ENCODE peak calls at places on chromosomes 3 and 15, in eight cellular contexts. F is testis, C is HAP-1, E is GM23338, I is thoracic aorta, M is mesendoderm, Q is DND-41, W is lower lobe of right lung. B is an unnamed sample. For H3K4me1, the result is how much of the 10 kb centered on the place peaks cover.

GRCh38 chr15:50764331-50765201 is 940 bp downstream of the SPPL2A start:
- DNase-seq in F (no peak), C (peak), E (no peak), I (no peak), M (no peak), Q (no peak), W (no peak), B (peak)

GRCh38 chr3:147377412-147378185 is 28.7 kb downstream of the ZIC4 start:
- DNase-seq in F (no peak), C (no peak), E (peak), I (no peak), M (peak), Q (no peak), W (no peak), B (no peak)

GRCh38 chr15:73888224-73889041 is 15.1 kb downstream of the TBC1D21 start:
- DNase-seq in F (peak), C (no peak), E (no peak), I (no peak), M (no peak), Q (no peak), W (no peak), B (no peak)

GRCh38 chr3:129448187-129448895 is 8.3 kb downstream of the IFT122 start:
- DNase-seq in F (no peak), C (no peak), E (peak), I (no peak), M (peak), Q (no peak), W (no peak), B (no peak)

GRCh38 chr3:156812521-156813335 is 13.4 kb upstream of the LEKR1 start:
- DNase-seq in F (no peak), C (no peak), E (no peak), I (no peak), M (peak), Q (no peak), W (no peak), B (no peak)

GRCh38 chr3:126955004-126955790 is 27.7 kb upstream of the PLXNA1 start:
- DNase-seq in F (no peak), C (no peak), E (no peak), I (no peak), M (no peak), Q (no peak), W (no peak), B (no peak)

GRCh38 chr15:55770808-55771207 is 27.9 kb upstream of the PRTG start:
- DNase-seq in F (no peak), C (no peak), E (no peak), I (no peak), M (no peak), Q (no peak), W (no peak), B (no peak)

GRCh38 chr3:4474683-4475490 is 7.8 kb upstream of the SUMF1 start:
- DNase-seq in F (peak), C (no peak), E (peak), I (peak), M (no peak), Q (no peak), W (peak), B (no peak)

GRCh38 chr3:88149146-88149515 is 628 bp upstream of the C3orf38 start:
- DNase-seq in F (no peak), C (peak), E (peak), I (no peak), M (peak), Q (no peak), W (no peak), B (no peak)

GRCh38 chr3:194888916-194889315 is 203.2 kb downstream of the FAM43A start:
- DNase-seq in F (no peak), C (no peak), E (no peak), I (no peak), M (no peak), Q (no peak), W (no peak), B (no peak)

GRCh38 chr3:72487078-72487765 is 361.0 kb downstream of the SHQ1 start:
- DNase-seq in F (peak), C (no peak), E (peak), I (peak), M (peak), Q (no peak), W (peak), B (no peak)

GRCh38 chr3:36695769-36696137 is 68.6 kb downstream of the DCLK3 start:
- DNase-seq in F (no peak), C (no peak), E (no peak), I (no peak), M (no peak), Q (no peak), W (no peak), B (no peak)

GRCh38 chr3:51680196-51680595 is 9.1 kb downstream of the TEX264 start:
- DNase-seq in F (no peak), C (no peak), E (no peak), I (no peak), M (no peak), Q (no peak), W (peak), B (no peak)

GRCh38 chr3:113034011-113034410 is 43.2 kb downstream of the GTPBP8 start:
- DNase-seq in F (no peak), C (no peak), E (no peak), I (no peak), M (no peak), Q (no peak), W (no peak), B (no peak)

GRCh38 chr3:4908769-4909156 is 70.5 kb upstream of the BHLHE40 start:
- DNase-seq in F (no peak), C (no peak), E (no peak), I (no peak), M (no peak), Q (no peak), W (no peak), B (peak)

GRCh38 chr3:187955076-187955952 is 198.6 kb upstream of the LPP start:
- DNase-seq in F (no peak), C (no peak), E (no peak), I (no peak), M (no peak), Q (no peak), W (no peak), B (no peak)

GRCh38 chr3:192133271-192133670 is 594.1 kb downstream of the FGF12 start:
- DNase-seq in F (no peak), C (no peak), E (no peak), I (no peak), M (no peak), Q (no peak), W (no peak), B (no peak)

GRCh38 chr3:36904641-36905040 is 40.2 kb downstream of the TRANK1 start:
- DNase-seq in F (peak), C (no peak), E (peak), I (no peak), M (peak), Q (no peak), W (no peak), B (no peak)

GRCh38 chr3:129226374-129226773 is 23.0 kb upstream of the COPG1 start:
- DNase-seq in F (peak), C (no peak), E (no peak), I (peak), M (no peak), Q (no peak), W (peak), B (no peak)

GRCh38 chr15:54082836-54083492 is 104.7 kb downstream of the UNC13C start:
- DNase-seq in F (peak), C (peak), E (peak), I (no peak), M (peak), Q (peak), W (no peak), B (no peak)

GRCh38 chr3:1374471-1374870 is 281.6 kb downstream of the CNTN6 start:
- DNase-seq in F (no peak), C (peak), E (no peak), I (no peak), M (no peak), Q (no peak), W (no peak), B (no peak)

GRCh38 chr3:177478170-177478859 is 281.0 kb upstream of the TBL1XR1 start:
- DNase-seq in F (peak), C (no peak), E (no peak), I (peak), M (no peak), Q (no peak), W (no peak), B (no peak)

GRCh38 chr15:41999290-42000285 is 21.3 kb downstream of the PLA2G4E start:
- DNase-seq in F (no peak), C (no peak), E (no peak), I (no peak), M (no peak), Q (no peak), W (no peak), B (no peak)

GRCh38 chr3:10790713-10791112 is 25.3 kb upstream of the SLC6A11 start:
- DNase-seq in F (no peak), C (no peak), E (no peak), I (no peak), M (no peak), Q (no peak), W (no peak), B (no peak)

GRCh38 chr3:62084558-62084957 is 288.8 kb downstream of the FEZF2 start:
- DNase-seq in F (no peak), C (no peak), E (no peak), I (no peak), M (peak), Q (no peak), W (no peak), B (no peak)

GRCh38 chr3:76656531-76657070 is 383.3 kb upstream of the ROBO2 start:
- DNase-seq in F (no peak), C (peak), E (no peak), I (no peak), M (peak), Q (no peak), W (no peak), B (no peak)

GRCh38 chr3:76657909-76658308 is 382.0 kb upstream of the ROBO2 start:
- DNase-seq in F (no peak), C (no peak), E (no peak), I (no peak), M (no peak), Q (no peak), W (no peak), B (no peak)

GRCh38 chr3:76664816-76665215 is 375.1 kb upstream of the ROBO2 start:
- DNase-seq in F (no peak), C (no peak), E (no peak), I (no peak), M (no peak), Q (no peak), W (no peak), B (no peak)

GRCh38 chr3:76661527-76662250 is 378.2 kb upstream of the ROBO2 start:
- DNase-seq in F (no peak), C (peak), E (peak), I (no peak), M (peak), Q (no peak), W (no peak), B (no peak)
- H3K4me1 ChIP-seq in F (under half), C (under half), E (under half), I (under half), M (under half), Q (under half), W (under half), B (under half)

GRCh38 chr3:175212896-175213295 is 353.8 kb downstream of the NAALADL2 start:
- DNase-seq in F (no peak), C (no peak), E (no peak), I (no peak), M (no peak), Q (no peak), W (no peak), B (no peak)

GRCh38 chr3:175208316-175208715 is 349.2 kb downstream of the NAALADL2 start:
- DNase-seq in F (no peak), C (no peak), E (no peak), I (no peak), M (peak), Q (no peak), W (no peak), B (no peak)

GRCh38 chr3:175207361-175207760 is 348.2 kb downstream of the NAALADL2 start:
- DNase-seq in F (no peak), C (no peak), E (no peak), I (no peak), M (no peak), Q (no peak), W (no peak), B (no peak)

GRCh38 chr3:175214210-175214609 is 355.1 kb downstream of the NAALADL2 start:
- DNase-seq in F (no peak), C (no peak), E (no peak), I (no peak), M (no peak), Q (no peak), W (no peak), B (no peak)

GRCh38 chr3:175211481-175211880 is 352.3 kb downstream of the NAALADL2 start:
- DNase-seq in F (no peak), C (no peak), E (no peak), I (no peak), M (no peak), Q (no peak), W (no peak), B (no peak)
- H3K4me3 ChIP-seq in F (no peak), C (no peak), E (no peak), I (no peak), M (no peak), Q (no peak), W (no peak), B (no peak)

DNA sequence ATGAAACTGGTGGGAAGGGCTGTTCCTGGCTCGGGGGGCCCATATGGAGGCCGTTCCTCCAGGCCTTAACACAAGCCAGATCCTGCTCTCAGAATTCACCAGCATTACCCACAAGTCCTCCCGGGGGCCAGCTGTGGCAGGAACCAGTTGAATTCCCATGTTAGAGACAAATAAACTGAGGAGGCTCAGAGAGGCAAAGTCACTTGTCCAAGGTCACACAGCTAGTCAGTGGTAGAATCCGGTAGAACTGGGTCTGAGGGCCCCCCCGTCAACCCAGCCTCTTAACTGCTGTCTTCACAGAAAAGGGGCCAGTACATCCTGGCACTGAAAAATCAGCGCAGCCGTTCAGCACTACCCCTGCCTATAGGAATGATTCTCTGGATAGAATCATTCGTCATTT is 12.3 kb upstream of the TSEN2 start:
- DNase-seq in F (no peak), C (no peak), E (no peak), I (no peak), M (no peak), Q (no peak), W (no peak), B (no peak)
- H3K4me1 ChIP-seq in F (under half), C (under half), E (under half), I (under half), M (under half), Q (under half), W (under half), B (under half)

GRCh38 chr15:26023231-26023630 is 160.1 kb upstream of the ATP10A start:
- DNase-seq in F (no peak), C (no peak), E (no peak), I (no peak), M (peak), Q (no peak), W (no peak), B (no peak)
- H3K4me3 ChIP-seq in F (no peak), C (no peak), E (no peak), I (no peak), M (no peak), Q (no peak), W (no peak), B (no peak)

GRCh38 chr3:16811950-16812349 is 72.8 kb upstream of the PLCL2 start:
- DNase-seq in F (no peak), C (no peak), E (no peak), I (no peak), M (no peak), Q (no peak), W (no peak), B (no peak)

GRCh38 chr3:16809482-16809881 is 75.3 kb upstream of the PLCL2 start:
- DNase-seq in F (no peak), C (peak), E (no peak), I (no peak), M (no peak), Q (no peak), W (no peak), B (no peak)

GRCh38 chr3:16810593-16811367 is 74.0 kb upstream of the PLCL2 start:
- DNase-seq in F (no peak), C (peak), E (peak), I (no peak), M (peak), Q (peak), W (no peak), B (peak)

GRCh38 chr3:16808393-16809107 is 76.2 kb upstream of the PLCL2 start:
- DNase-seq in F (no peak), C (no peak), E (no peak), I (no peak), M (no peak), Q (no peak), W (no peak), B (no peak)

GRCh38 chr3:16810013-16810412 is 74.7 kb upstream of the PLCL2 start:
- DNase-seq in F (no peak), C (no peak), E (no peak), I (no peak), M (no peak), Q (no peak), W (no peak), B (no peak)
- H3K4me1 ChIP-seq in F (under half), C (under half), E (under half), I (under half), M (under half), Q (under half), W (under half), B (under half)

GRCh38 chr15:60414016-60414682 is 16.4 kb upstream of the ANXA2 start:
- DNase-seq in F (no peak), C (no peak), E (no peak), I (no peak), M (no peak), Q (no peak), W (no peak), B (no peak)
- H3K4me3 ChIP-seq in F (no peak), C (no peak), E (no peak), I (no peak), M (no peak), Q (no peak), W (no peak), B (no peak)

DNA sequence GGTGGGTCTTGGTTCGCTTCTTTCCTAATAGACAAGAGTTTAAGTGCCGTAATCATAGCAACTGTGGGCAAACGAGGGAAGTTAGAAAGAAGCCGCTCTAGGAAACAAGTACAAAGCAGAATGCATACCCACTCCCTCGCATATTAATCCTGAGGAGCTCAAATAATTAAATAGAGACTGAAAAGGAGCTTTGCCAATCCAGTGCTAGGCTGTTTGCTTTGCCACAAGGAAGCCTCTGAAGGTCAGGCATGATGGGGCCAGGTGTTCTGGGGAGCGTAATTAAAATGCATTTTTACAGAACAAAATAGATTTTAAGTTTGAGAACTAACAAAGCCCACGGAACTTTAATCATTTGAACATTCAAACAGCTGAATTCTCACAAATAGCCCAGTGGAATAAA is 376.7 kb downstream of the FOXP1 start:
- DNase-seq in F (no peak), C (no peak), E (no peak), I (no peak), M (no peak), Q (no peak), W (no peak), B (no peak)
- H3K4me1 ChIP-seq in F (under half), C (under half), E (under half), I (half or more), M (under half), Q (under half), W (under half), B (under half)

GRCh38 chr3:121654493-121655385 is 6.0 kb downstream of the HCLS1 start:
- DNase-seq in F (no peak), C (no peak), E (no peak), I (no peak), M (no peak), Q (no peak), W (no peak), B (no peak)
- H3K4me3 ChIP-seq in F (no peak), C (no peak), E (no peak), I (no peak), M (no peak), Q (no peak), W (no peak), B (no peak)

GRCh38 chr15:67181221-67181639 is 73.2 kb downstream of the AAGAB start:
- DNase-seq in F (peak), C (no peak), E (no peak), I (no peak), M (peak), Q (no peak), W (no peak), B (no peak)
- H3K4me1 ChIP-seq in F (under half), C (under half), E (under half), I (under half), M (under half), Q (under half), W (under half), B (under half)

B was measured in CD4-positive, alpha-beta memory T cell.